ENCODE peak calls at places on chromosomes 1 and 21, in four cellular contexts. One of them, this sample, is unnamed.
A peak's percentile ranks its signal among the peaks of the same experiment; 100 is the strongest.

GRCh38 chr1:193060938-193061337 is 1.5 kb downstream of the RO60 start:
- DNase-seq in cardiac muscle cell: peak; percentile 5
- DNase-seq in IMR-90: peak; percentile 22
- DNase-seq in aorta: no peak
- DNase-seq in this sample: peak; percentile 36

GRCh38 chr1:94209425-94209824 is 28.0 kb downstream of the ARHGAP29 start:
- DNase-seq in cardiac muscle cell: peak; percentile 59
- DNase-seq in IMR-90: peak; percentile 58
- DNase-seq in aorta: no peak
- DNase-seq in this sample: no peak

GRCh38 chr1:7940745-7941436 is at the start of gene TNFRSF9:
- DNase-seq in cardiac muscle cell: peak; percentile 60
- DNase-seq in IMR-90: peak; percentile 54
- DNase-seq in aorta: no peak
- DNase-seq in this sample: peak; percentile 70

GRCh38 chr1:168583571-168583970 is 7.2 kb downstream of the XCL1 start:
- DNase-seq in cardiac muscle cell: no peak
- DNase-seq in IMR-90: no peak
- DNase-seq in aorta: no peak
- DNase-seq in this sample: no peak

GRCh38 chr1:89822109-89822962 is 1.5 kb downstream of the LRRC8D start:
- DNase-seq in cardiac muscle cell: no peak
- DNase-seq in IMR-90: no peak
- DNase-seq in aorta: no peak
- DNase-seq in this sample: peak; percentile 42

GRCh38 chr21:42091899-42092508 is 20.9 kb downstream of the UMODL1 start:
- DNase-seq in cardiac muscle cell: no peak
- DNase-seq in IMR-90: no peak
- DNase-seq in aorta: peak; percentile 60
- DNase-seq in this sample: no peak

GRCh38 chr1:244954358-244954757 is 90.0 kb upstream of the HNRNPU start:
- DNase-seq in cardiac muscle cell: no peak
- DNase-seq in IMR-90: no peak
- DNase-seq in aorta: no peak
- DNase-seq in this sample: no peak

GRCh38 chr1:169933999-169934725 is 40.5 kb upstream of the SCYL3 start:
- DNase-seq in cardiac muscle cell: peak; percentile 38
- DNase-seq in IMR-90: no peak
- DNase-seq in aorta: no peak
- DNase-seq in this sample: no peak

GRCh38 chr1:95659166-95659565 is 425.2 kb downstream of the RWDD3 start:
- DNase-seq in cardiac muscle cell: no peak
- DNase-seq in IMR-90: no peak
- DNase-seq in aorta: no peak
- DNase-seq in this sample: no peak

GRCh38 chr1:62066713-62067112 is 127.9 kb upstream of the L1TD1 start:
- DNase-seq in cardiac muscle cell: no peak
- DNase-seq in IMR-90: no peak
- DNase-seq in aorta: no peak
- DNase-seq in this sample: no peak

GRCh38 chr1:34929497-34929852 is at the start of gene DLGAP3:
- DNase-seq in cardiac muscle cell: peak; percentile 20
- DNase-seq in IMR-90: no peak
- DNase-seq in aorta: no peak
- DNase-seq in this sample: peak; percentile 77

GRCh38 chr1:116340506-116341240 is 32.4 kb upstream of the ATP1A1 start:
- DNase-seq in cardiac muscle cell: no peak
- DNase-seq in IMR-90: no peak
- DNase-seq in aorta: no peak
- DNase-seq in this sample: no peak

GRCh38 chr1:36920801-36921405 is 113.4 kb downstream of the GRIK3 start:
- DNase-seq in cardiac muscle cell: no peak
- DNase-seq in IMR-90: no peak
- DNase-seq in aorta: no peak
- DNase-seq in this sample: no peak

GRCh38 chr1:36203554-36204346 is 20.5 kb upstream of the THRAP3 start:
- DNase-seq in cardiac muscle cell: peak; percentile 83
- DNase-seq in IMR-90: peak; percentile 52
- DNase-seq in aorta: peak; percentile 82
- DNase-seq in this sample: peak; percentile 12

GRCh38 chr1:182725264-182725965 is 41.0 kb upstream of the RGS8 start:
- DNase-seq in cardiac muscle cell: peak; percentile 34
- DNase-seq in IMR-90: peak; percentile 39
- DNase-seq in aorta: no peak
- DNase-seq in this sample: no peak

GRCh38 chr1:227449051-227449450 is 114.3 kb upstream of the ZNF678 start:
- DNase-seq in cardiac muscle cell: peak; percentile 56
- DNase-seq in IMR-90: no peak
- DNase-seq in aorta: no peak
- DNase-seq in this sample: peak; percentile 81

GRCh38 chr1:162388615-162389014 is 7.1 kb downstream of the C1orf226 start:
- DNase-seq in cardiac muscle cell: peak; percentile 80
- DNase-seq in IMR-90: no peak
- DNase-seq in aorta: no peak
- DNase-seq in this sample: no peak

GRCh38 chr1:10494754-10495474 is 20.2 kb downstream of the PEX14 start:
- DNase-seq in cardiac muscle cell: peak; percentile 69
- DNase-seq in IMR-90: peak; percentile 61
- DNase-seq in aorta: peak; percentile 93
- DNase-seq in this sample: peak; percentile 83

DNA sequence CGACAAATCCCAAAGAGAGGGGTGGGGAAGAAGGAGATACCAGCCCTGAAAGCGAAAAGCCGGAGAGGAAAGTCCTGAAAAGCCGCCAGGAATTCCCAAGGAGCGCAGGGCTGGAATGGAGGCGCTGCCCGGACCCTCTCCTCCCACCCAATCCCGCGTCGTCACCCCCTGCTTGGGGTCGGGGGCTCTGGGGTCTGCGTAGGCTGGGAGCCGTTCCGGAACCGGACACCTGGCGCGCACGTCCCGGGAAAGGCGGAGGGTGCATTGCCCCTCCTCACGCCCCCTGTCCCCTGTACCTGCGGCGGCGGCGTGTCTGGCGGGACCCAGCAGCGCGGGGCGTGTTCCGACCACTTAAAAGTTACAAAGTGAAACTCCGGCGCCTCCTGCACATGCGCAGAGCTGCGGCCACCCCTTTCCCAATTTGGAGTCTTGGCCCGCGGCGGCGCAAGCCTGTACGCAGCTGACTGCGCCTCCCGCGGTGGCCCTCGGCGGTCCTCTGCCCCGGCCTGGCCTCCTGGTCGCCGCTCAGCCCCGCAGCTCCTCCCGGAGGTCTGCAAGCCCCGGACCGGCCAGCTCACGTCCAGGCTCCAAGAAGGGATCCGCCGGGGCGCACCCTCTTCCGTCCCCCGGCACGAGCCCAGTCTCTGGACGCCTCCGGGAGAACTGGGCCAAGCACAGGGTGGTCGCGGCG is at the start of gene TMEM63A:
- DNase-seq in cardiac muscle cell: peak; percentile 90
- DNase-seq in IMR-90: peak; percentile 76
- DNase-seq in aorta: peak; percentile 98
- DNase-seq in this sample: peak; percentile 97
- H3K4me1 ChIP-seq in cardiac muscle cell: no peaks in the 10 kb centered on the region
- H3K4me1 ChIP-seq in IMR-90: peaks cover 12% of the 10 kb centered on the region
- H3K4me1 ChIP-seq in aorta: peaks cover 4% of the 10 kb centered on the region
- H3K4me1 ChIP-seq in this sample: peaks cover 56% of the 10 kb centered on the region

GRCh38 chr1:93016171-93016570 is 54.9 kb upstream of the DIPK1A start:
- DNase-seq in cardiac muscle cell: peak; percentile 50
- DNase-seq in IMR-90: peak; percentile 52
- DNase-seq in aorta: no peak
- DNase-seq in this sample: no peak

GRCh38 chr1:93022580-93022979 is 56.5 kb upstream of the MTF2 start:
- DNase-seq in cardiac muscle cell: no peak
- DNase-seq in IMR-90: no peak
- DNase-seq in aorta: no peak
- DNase-seq in this sample: no peak

GRCh38 chr1:93025572-93025971 is 53.5 kb upstream of the MTF2 start:
- DNase-seq in cardiac muscle cell: peak; percentile 24
- DNase-seq in IMR-90: no peak
- DNase-seq in aorta: no peak
- DNase-seq in this sample: peak; percentile 60

DNA sequence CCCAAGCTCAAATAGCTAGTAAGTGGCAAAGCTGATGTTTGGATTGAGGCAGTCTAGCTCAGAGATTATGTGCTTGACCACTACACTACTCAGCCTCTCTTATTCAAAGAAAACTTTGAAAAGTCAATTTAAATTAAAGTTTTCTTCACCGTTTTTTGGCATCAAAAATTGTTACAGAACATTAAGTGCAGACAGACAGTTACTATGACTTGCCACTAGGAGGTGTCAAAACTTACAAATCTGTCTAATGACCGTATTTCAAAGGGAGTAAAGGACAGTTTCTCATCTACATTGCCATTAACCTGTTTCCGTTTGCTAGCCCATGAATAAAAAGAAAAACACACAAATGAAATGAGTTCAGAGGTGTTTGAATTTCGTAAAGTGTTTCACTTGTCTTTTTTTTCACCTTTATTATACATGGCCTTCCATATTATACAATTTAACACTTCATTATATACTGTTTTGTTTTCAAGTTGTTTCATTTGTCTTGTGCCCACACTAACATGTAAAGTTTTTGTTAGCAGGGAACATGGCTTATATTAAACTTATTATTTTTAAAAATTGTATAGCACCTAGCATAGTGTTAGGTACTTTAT is 57.4 kb upstream of the MTF2 start:
- DNase-seq in cardiac muscle cell: peak; percentile 72
- DNase-seq in IMR-90: peak; percentile 61
- DNase-seq in aorta: no peak
- DNase-seq in this sample: peak; percentile 65
- H3K4me1 ChIP-seq in cardiac muscle cell: no peaks in the 10 kb centered on the region
- H3K4me1 ChIP-seq in IMR-90: peaks cover under 1% of the 10 kb centered on the region
- H3K4me1 ChIP-seq in aorta: no peaks in the 10 kb centered on the region
- H3K4me1 ChIP-seq in this sample: peaks cover 3% of the 10 kb centered on the region

GRCh38 chr1:38997901-38998190 is 6.8 kb downstream of the AKIRIN1 start:
- DNase-seq in cardiac muscle cell: no peak
- DNase-seq in IMR-90: no peak
- DNase-seq in aorta: no peak
- DNase-seq in this sample: no peak
- H3K4me1 ChIP-seq in cardiac muscle cell: peaks cover 11% of the 10 kb centered on the region
- H3K4me1 ChIP-seq in IMR-90: peaks cover 5% of the 10 kb centered on the region
- H3K4me1 ChIP-seq in aorta: peaks cover 2% of the 10 kb centered on the region
- H3K4me1 ChIP-seq in this sample: no peaks in the 10 kb centered on the region

GRCh38 chr1:160670701-160671100 is 23.9 kb upstream of the SLAMF1 start:
- DNase-seq in cardiac muscle cell: no peak
- DNase-seq in IMR-90: no peak
- DNase-seq in aorta: no peak
- DNase-seq in this sample: no peak
- H3K4me1 ChIP-seq in cardiac muscle cell: no peaks in the 10 kb centered on the region
- H3K4me1 ChIP-seq in IMR-90: no peaks in the 10 kb centered on the region
- H3K4me1 ChIP-seq in aorta: no peaks in the 10 kb centered on the region
- H3K4me1 ChIP-seq in this sample: peaks cover 3% of the 10 kb centered on the region

GRCh38 chr1:2019571-2020309 is 595 bp downstream of the GABRD start:
- DNase-seq in cardiac muscle cell: peak; percentile 8
- DNase-seq in IMR-90: no peak
- DNase-seq in aorta: no peak
- DNase-seq in this sample: no peak
- H3K4me1 ChIP-seq in cardiac muscle cell: no peaks in the 10 kb centered on the region
- H3K4me1 ChIP-seq in IMR-90: no peaks in the 10 kb centered on the region
- H3K4me1 ChIP-seq in aorta: no peaks in the 10 kb centered on the region
- H3K4me1 ChIP-seq in this sample: peaks cover 19% of the 10 kb centered on the region

DNA sequence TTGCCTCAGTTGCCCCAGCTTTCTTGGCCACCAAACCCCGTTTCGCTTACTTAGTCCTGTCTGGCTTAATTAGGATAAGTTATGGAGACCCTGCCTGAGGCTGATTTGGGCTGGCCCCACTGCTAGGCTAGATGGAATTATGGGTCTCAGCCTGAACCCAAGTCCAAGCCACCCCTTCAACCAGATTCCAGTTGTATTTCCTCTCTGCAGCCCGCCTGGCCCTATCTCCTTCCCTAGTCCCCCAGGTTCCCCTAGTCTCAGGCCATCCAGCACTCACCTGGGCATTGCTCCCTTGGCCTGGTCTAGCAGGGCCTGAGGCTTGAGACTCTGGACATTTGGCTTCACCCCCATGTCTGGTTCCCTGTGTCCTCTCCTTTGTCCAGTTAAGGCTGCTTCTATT is 111.7 kb upstream of the IPO9 start:
- DNase-seq in cardiac muscle cell: no peak
- DNase-seq in IMR-90: no peak
- DNase-seq in aorta: no peak
- DNase-seq in this sample: no peak
- H3K4me1 ChIP-seq in cardiac muscle cell: peaks cover 56% of the 10 kb centered on the region
- H3K4me1 ChIP-seq in IMR-90: peaks cover 45% of the 10 kb centered on the region
- H3K4me1 ChIP-seq in aorta: peaks cover 2% of the 10 kb centered on the region
- H3K4me1 ChIP-seq in this sample: peaks cover 18% of the 10 kb centered on the region

This sample was measured in K562.